ENCODE peak calls at places on chromosomes 3 and 15, in nine cellular contexts. O is Panc1, W is body of pancreas, F is fibroblast of lung, X is psoas muscle, K is GM23248, H is A549, Y is keratinocyte, P is OCI-LY7. N is an unnamed sample. For H3K4me1, the result is how much of the 10 kb centered on the place peaks cover.

GRCh38 chr3:176172430-176172954 is 1024.8 kb downstream of the TBL1XR1 start:
- DNase-seq in O (no peak), W (no peak), F (no peak), X (no peak), K (no peak), H (no peak), Y (no peak), P (no peak), N (no peak)

GRCh38 chr3:167976880-167977498 is 118.7 kb downstream of the GOLIM4 start:
- DNase-seq in O (no peak), W (no peak), F (no peak), X (no peak), K (no peak), H (no peak), Y (no peak), P (no peak), N (no peak)

GRCh38 chr3:6526861-6527260 is 334.1 kb upstream of the GRM7 start:
- DNase-seq in O (no peak), W (no peak), F (no peak), X (no peak), K (no peak), H (no peak), Y (no peak), P (peak), N (no peak)

GRCh38 chr3:30227571-30228301 is 378.7 kb upstream of the TGFBR2 start:
- DNase-seq in O (no peak), W (no peak), F (peak), X (no peak), K (peak), H (peak), Y (peak), P (no peak), N (no peak)

GRCh38 chr3:160641675-160642330 is 35.2 kb upstream of the ARL14 start:
- DNase-seq in O (no peak), W (no peak), F (peak), X (no peak), K (peak), H (no peak), Y (no peak), P (no peak), N (no peak)

GRCh38 chr15:68638953-68639500 is 60.2 kb downstream of the CORO2B start:
- DNase-seq in O (no peak), W (no peak), F (peak), X (no peak), K (peak), H (no peak), Y (no peak), P (no peak), N (no peak)

GRCh38 chr15:85754993-85755392 is 39.7 kb downstream of the KLHL25 start:
- DNase-seq in O (no peak), W (no peak), F (no peak), X (no peak), K (peak), H (no peak), Y (no peak), P (no peak), N (peak)

GRCh38 chr15:63232943-63233342 is 43.5 kb downstream of the RAB8B start:
- DNase-seq in O (no peak), W (no peak), F (no peak), X (no peak), K (peak), H (no peak), Y (no peak), P (no peak), N (no peak)

GRCh38 chr3:120796944-120797343 is 54.4 kb downstream of the GTF2E1 start:
- DNase-seq in O (no peak), W (no peak), F (no peak), X (no peak), K (peak), H (no peak), Y (no peak), P (no peak), N (no peak)

GRCh38 chr3:134018850-134019249 is 10.9 kb downstream of the SLCO2A1 start:
- DNase-seq in O (no peak), W (no peak), F (no peak), X (no peak), K (no peak), H (no peak), Y (no peak), P (no peak), N (no peak)

GRCh38 chr3:9916734-9917680 is at the start of gene IL17RC:
- DNase-seq in O (no peak), W (peak), F (peak), X (peak), K (peak), H (peak), Y (peak), P (no peak), N (peak)

GRCh38 chr3:109683746-109684145 is 346.4 kb upstream of the DPPA4 start:
- DNase-seq in O (no peak), W (no peak), F (no peak), X (no peak), K (peak), H (no peak), Y (no peak), P (no peak), N (no peak)

GRCh38 chr3:79066481-79066880 is 701.3 kb downstream of the ROBO1 start:
- DNase-seq in O (no peak), W (no peak), F (no peak), X (no peak), K (no peak), H (no peak), Y (no peak), P (no peak), N (no peak)

GRCh38 chr3:13419356-13420050 is 619 bp downstream of the NUP210 start:
- DNase-seq in O (no peak), W (peak), F (peak), X (peak), K (peak), H (peak), Y (no peak), P (peak), N (peak)

GRCh38 chr3:57652203-57652602 is 40.7 kb downstream of the DENND6A start:
- DNase-seq in O (no peak), W (no peak), F (peak), X (no peak), K (no peak), H (no peak), Y (no peak), P (no peak), N (no peak)

GRCh38 chr15:73352082-73352481 is 16.7 kb downstream of the HCN4 start:
- DNase-seq in O (no peak), W (no peak), F (peak), X (no peak), K (peak), H (no peak), Y (no peak), P (no peak), N (no peak)

GRCh38 chr3:148625145-148625736 is 72.5 kb upstream of the AGTR1 start:
- DNase-seq in O (no peak), W (no peak), F (no peak), X (no peak), K (no peak), H (no peak), Y (no peak), P (no peak), N (no peak)

GRCh38 chr3:139130390-139131140 is 85.9 kb upstream of the PRR23C start:
- DNase-seq in O (no peak), W (no peak), F (no peak), X (no peak), K (no peak), H (no peak), Y (no peak), P (no peak), N (no peak)

GRCh38 chr3:38297947-38298711 is 16.0 kb downstream of the SLC22A14 start:
- DNase-seq in O (no peak), W (no peak), F (peak), X (no peak), K (peak), H (peak), Y (no peak), P (peak), N (no peak)

GRCh38 chr15:59668571-59668970 is 11.3 kb upstream of the GTF2A2 start:
- DNase-seq in O (no peak), W (no peak), F (no peak), X (no peak), K (no peak), H (no peak), Y (no peak), P (no peak), N (no peak)

GRCh38 chr3:43615133-43615532 is 6.7 kb downstream of the ANO10 start:
- DNase-seq in O (no peak), W (no peak), F (no peak), X (no peak), K (no peak), H (no peak), Y (no peak), P (no peak), N (no peak)

GRCh38 chr3:70120360-70120966 is 120.9 kb downstream of the SAMMSON start:
- DNase-seq in O (peak), W (peak), F (peak), X (peak), K (peak), H (peak), Y (peak), P (peak), N (peak)

GRCh38 chr3:101902041-101902440 is 52.7 kb downstream of the NFKBIZ start:
- DNase-seq in O (peak), W (no peak), F (peak), X (no peak), K (peak), H (peak), Y (peak), P (peak), N (no peak)

GRCh38 chr15:85379403-85380131 is 836 bp upstream of the AKAP13 start:
- DNase-seq in O (no peak), W (peak), F (no peak), X (no peak), K (peak), H (no peak), Y (no peak), P (peak), N (no peak)

GRCh38 chr3:38560284-38560683 is 64.1 kb downstream of the EXOG start:
- DNase-seq in O (no peak), W (no peak), F (no peak), X (no peak), K (no peak), H (no peak), Y (no peak), P (no peak), N (no peak)

GRCh38 chr3:127413871-127414270 is 126.0 kb upstream of the PRR20G start:
- DNase-seq in O (no peak), W (no peak), F (no peak), X (no peak), K (no peak), H (no peak), Y (no peak), P (no peak), N (no peak)

GRCh38 chr3:110654820-110655522 is 416.6 kb upstream of the NECTIN3 start:
- DNase-seq in O (no peak), W (no peak), F (no peak), X (no peak), K (no peak), H (no peak), Y (no peak), P (no peak), N (no peak)

GRCh38 chr3:168752339-168752738 is 656.6 kb upstream of the GOLIM4 start:
- DNase-seq in O (no peak), W (no peak), F (no peak), X (no peak), K (no peak), H (no peak), Y (no peak), P (no peak), N (no peak)

GRCh38 chr3:170418422-170419300 is at the start of gene CLDN11:
- DNase-seq in O (no peak), W (no peak), F (peak), X (peak), K (peak), H (no peak), Y (no peak), P (no peak), N (no peak)

DNA sequence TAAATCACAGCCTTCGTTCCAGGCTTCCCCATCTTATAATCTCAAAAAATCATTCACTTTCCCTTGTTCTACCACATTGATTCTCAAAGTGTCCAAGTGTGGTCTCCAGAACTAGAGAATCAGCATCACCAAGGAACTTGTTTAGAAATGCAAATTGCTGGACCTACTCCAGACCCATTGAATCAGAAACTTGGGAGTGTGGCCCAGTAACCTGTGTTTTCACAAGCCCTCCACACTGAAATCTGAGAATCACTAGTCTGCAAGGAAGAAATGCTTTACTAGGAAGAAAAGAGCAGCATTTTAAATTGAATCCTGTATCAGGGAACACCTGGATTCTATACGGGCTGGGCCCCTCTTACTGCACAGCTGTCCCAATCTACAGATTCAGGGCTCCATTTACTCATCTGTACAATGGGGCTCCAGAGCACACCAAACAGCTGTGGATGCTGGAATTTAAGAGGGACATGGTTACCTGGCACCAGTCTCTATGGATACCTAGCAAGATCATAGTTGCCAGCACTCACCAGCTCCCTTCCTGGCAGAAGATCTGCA is 3.9 kb downstream of the MEGF11 start:
- DNase-seq in O (no peak), W (no peak), F (peak), X (no peak), K (peak), H (no peak), Y (no peak), P (no peak), N (no peak)
- H3K4me1 ChIP-seq in O (under half), W (under half), F (under half), X (under half), K (under half), H (under half), Y (under half), P (under half), N (under half)

GRCh38 chr3:105365171-105365535 is 1.6 kb upstream of the ALCAM start:
- DNase-seq in O (no peak), W (peak), F (peak), X (no peak), K (peak), H (no peak), Y (no peak), P (no peak), N (no peak)

GRCh38 chr3:105362021-105362665 is 4.6 kb upstream of the ALCAM start:
- DNase-seq in O (no peak), W (no peak), F (peak), X (no peak), K (peak), H (no peak), Y (no peak), P (no peak), N (no peak)

GRCh38 chr3:105366302-105367062 is at the start of gene ALCAM:
- DNase-seq in O (peak), W (peak), F (peak), X (peak), K (peak), H (peak), Y (peak), P (peak), N (peak)

GRCh38 chr3:105365536-105366301 is 990 bp upstream of the ALCAM start:
- DNase-seq in O (peak), W (peak), F (peak), X (no peak), K (peak), H (peak), Y (no peak), P (peak), N (no peak)

GRCh38 chr3:105364113-105364512 is 2.6 kb upstream of the ALCAM start:
- DNase-seq in O (no peak), W (no peak), F (peak), X (no peak), K (peak), H (no peak), Y (no peak), P (no peak), N (no peak)
- H3K27ac ChIP-seq in O (no peak), W (peak), F (peak), X (no peak), K (no peak), H (peak), Y (peak), P (no peak), N (no peak)

GRCh38 chr3:54123538-54124196 is 1.3 kb downstream of the CACNA2D3 start:
- DNase-seq in O (no peak), W (no peak), F (peak), X (no peak), K (no peak), H (no peak), Y (no peak), P (no peak), N (no peak)

GRCh38 chr3:54122802-54123537 is 618 bp downstream of the CACNA2D3 start:
- DNase-seq in O (no peak), W (no peak), F (no peak), X (no peak), K (no peak), H (no peak), Y (no peak), P (no peak), N (no peak)

GRCh38 chr3:54122046-54122801 is at the start of gene CACNA2D3:
- DNase-seq in O (no peak), W (peak), F (peak), X (peak), K (peak), H (no peak), Y (no peak), P (no peak), N (peak)

GRCh38 chr3:54120657-54121403 is 1.5 kb upstream of the CACNA2D3 start:
- DNase-seq in O (no peak), W (no peak), F (peak), X (no peak), K (peak), H (no peak), Y (no peak), P (peak), N (peak)

DNA sequence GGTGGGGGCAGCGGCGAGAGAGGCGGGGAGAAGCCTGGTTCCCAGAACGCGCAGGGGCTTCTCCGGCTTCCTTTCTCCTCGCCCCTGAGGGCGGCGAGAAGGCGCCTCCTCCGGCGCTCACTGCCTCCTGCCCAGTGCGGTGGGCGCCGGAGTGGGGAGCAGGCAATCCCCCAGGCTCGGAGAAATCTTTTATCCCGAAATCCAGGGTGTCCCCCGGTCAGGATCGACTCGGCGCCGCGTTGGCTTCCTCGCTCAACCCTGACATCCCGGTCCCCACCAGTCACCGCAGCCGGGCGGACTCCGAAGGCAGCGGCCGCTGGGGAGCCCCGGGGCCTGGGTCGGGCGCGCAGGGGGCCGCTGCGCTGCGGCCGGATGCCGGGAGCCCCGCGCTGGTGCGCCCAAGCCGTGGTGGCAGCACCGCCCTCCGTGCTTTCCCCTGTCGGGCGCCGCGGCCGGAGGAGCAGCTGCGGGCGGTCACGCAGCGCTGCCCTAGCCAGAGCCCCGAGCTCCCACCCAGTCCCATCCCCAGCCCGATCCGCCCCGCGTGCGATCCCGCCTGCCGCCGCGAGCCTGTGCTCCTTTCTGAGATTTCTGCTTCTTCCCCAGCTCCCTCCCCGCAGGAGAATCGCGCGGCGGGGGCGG is 827 bp upstream of the CACNA2D3 start:
- DNase-seq in O (no peak), W (no peak), F (peak), X (no peak), K (no peak), H (no peak), Y (no peak), P (peak), N (no peak)
- H3K4me3 ChIP-seq in O (peak), W (peak), F (no peak), X (peak), K (peak), H (peak), Y (peak), P (peak), N (peak)

GRCh38 chr15:28900892-28901586 is 15.3 kb downstream of the APBA2 start:
- DNase-seq in O (no peak), W (no peak), F (no peak), X (no peak), K (no peak), H (no peak), Y (no peak), P (no peak), N (no peak)
- H3K4me1 ChIP-seq in O (under half), W (under half), F (under half), X (under half), K (under half), H (under half), Y (under half), P (under half), N (under half)

GRCh38 chr15:57503911-57504598 is 87.6 kb upstream of the MYZAP start:
- DNase-seq in O (no peak), W (no peak), F (no peak), X (no peak), K (no peak), H (no peak), Y (no peak), P (no peak), N (no peak)
- H3K27ac ChIP-seq in O (no peak), W (peak), F (no peak), X (no peak), K (no peak), H (peak), Y (no peak), P (no peak), N (no peak)

GRCh38 chr3:186097663-186098451 is 11.0 kb downstream of the ETV5 start:
- DNase-seq in O (no peak), W (peak), F (peak), X (peak), K (peak), H (peak), Y (peak), P (no peak), N (peak)
- H3K4me3 ChIP-seq in O (peak), W (no peak), F (peak), X (peak), K (peak), H (peak), Y (no peak), P (no peak), N (peak)